ENCODE peak calls at places on chromosome 9, in nine cellular contexts. One of them, this sample, is unnamed.
A peak's percentile ranks its signal among the peaks of the same experiment; 100 is the strongest.

GRCh38 chr9:124329393-124329792 is 71.6 kb downstream of the NEK6 start:
- DNase-seq in ovary: no peak
- DNase-seq in upper lobe of right lung: no peak
- DNase-seq in pancreas: no peak
- DNase-seq in colonic mucosa: no peak
- DNase-seq in endodermal cell: no peak
- DNase-seq in vagina: no peak
- DNase-seq in psoas muscle: no peak
- DNase-seq in GM06990: no peak
- DNase-seq in this sample: no peak

GRCh38 chr9:116112236-116112635 is 41.4 kb upstream of the PAPPA start:
- DNase-seq in endodermal cell: no peak
- DNase-seq in colonic mucosa: no peak
- DNase-seq in vagina: no peak
- DNase-seq in GM06990: no peak
- DNase-seq in ovary: no peak
- DNase-seq in pancreas: no peak
- DNase-seq in psoas muscle: no peak
- DNase-seq in upper lobe of right lung: no peak
- DNase-seq in this sample: no peak

GRCh38 chr9:92159058-92159457 is 43.8 kb upstream of the SPTLC1 start:
- DNase-seq in colonic mucosa: no peak
- DNase-seq in vagina: no peak
- DNase-seq in upper lobe of right lung: no peak
- DNase-seq in ovary: no peak
- DNase-seq in psoas muscle: no peak
- DNase-seq in pancreas: no peak
- DNase-seq in GM06990: no peak
- DNase-seq in endodermal cell: no peak
- DNase-seq in this sample: no peak

GRCh38 chr9:125683486-125683885 is 23.5 kb downstream of the MAPKAP1 start:
- DNase-seq in upper lobe of right lung: no peak
- DNase-seq in colonic mucosa: no peak
- DNase-seq in GM06990: no peak
- DNase-seq in psoas muscle: no peak
- DNase-seq in ovary: no peak
- DNase-seq in pancreas: no peak
- DNase-seq in endodermal cell: no peak
- DNase-seq in vagina: no peak
- DNase-seq in this sample: no peak

GRCh38 chr9:127714020-127714835 is 1.2 kb downstream of the PTRH1 start:
- DNase-seq in vagina: no peak
- DNase-seq in GM06990: no peak
- DNase-seq in pancreas: no peak
- DNase-seq in psoas muscle: no peak
- DNase-seq in endodermal cell: no peak
- DNase-seq in colonic mucosa: no peak
- DNase-seq in ovary: no peak
- DNase-seq in upper lobe of right lung: no peak
- DNase-seq in this sample: no peak

GRCh38 chr9:20048985-20049384 is 260.1 kb upstream of the SLC24A2 start:
- DNase-seq in psoas muscle: no peak
- DNase-seq in colonic mucosa: no peak
- DNase-seq in endodermal cell: no peak
- DNase-seq in upper lobe of right lung: no peak
- DNase-seq in pancreas: no peak
- DNase-seq in GM06990: no peak
- DNase-seq in ovary: no peak
- DNase-seq in vagina: no peak
- DNase-seq in this sample: no peak

GRCh38 chr9:86099695-86100364 is 472 bp upstream of the GOLM1 start:
- DNase-seq in vagina: no peak
- DNase-seq in pancreas: peak; percentile 37
- DNase-seq in endodermal cell: peak; percentile 74
- DNase-seq in colonic mucosa: peak; percentile 80
- DNase-seq in ovary: peak; percentile 60
- DNase-seq in GM06990: no peak
- DNase-seq in psoas muscle: peak; percentile 26
- DNase-seq in upper lobe of right lung: no peak
- DNase-seq in this sample: peak; percentile 74

GRCh38 chr9:18720691-18721090 is 246.7 kb downstream of the ADAMTSL1 start:
- DNase-seq in pancreas: no peak
- DNase-seq in ovary: no peak
- DNase-seq in GM06990: no peak
- DNase-seq in vagina: no peak
- DNase-seq in upper lobe of right lung: no peak
- DNase-seq in endodermal cell: no peak
- DNase-seq in colonic mucosa: no peak
- DNase-seq in psoas muscle: no peak
- DNase-seq in this sample: no peak

GRCh38 chr9:26706223-26706622 is 186.4 kb downstream of the CAAP1 start:
- DNase-seq in upper lobe of right lung: no peak
- DNase-seq in GM06990: no peak
- DNase-seq in pancreas: no peak
- DNase-seq in vagina: no peak
- DNase-seq in colonic mucosa: no peak
- DNase-seq in psoas muscle: no peak
- DNase-seq in endodermal cell: no peak
- DNase-seq in ovary: no peak
- DNase-seq in this sample: no peak

GRCh38 chr9:104875897-104876296 is 52.1 kb downstream of the ABCA1 start:
- DNase-seq in GM06990: no peak
- DNase-seq in vagina: no peak
- DNase-seq in upper lobe of right lung: no peak
- DNase-seq in endodermal cell: no peak
- DNase-seq in ovary: no peak
- DNase-seq in psoas muscle: no peak
- DNase-seq in pancreas: no peak
- DNase-seq in colonic mucosa: no peak
- DNase-seq in this sample: no peak

GRCh38 chr9:104872959-104873850 is 54.8 kb downstream of the ABCA1 start:
- DNase-seq in GM06990: no peak
- DNase-seq in colonic mucosa: peak; percentile 32
- DNase-seq in psoas muscle: peak; percentile 56
- DNase-seq in vagina: no peak
- DNase-seq in endodermal cell: no peak
- DNase-seq in upper lobe of right lung: no peak
- DNase-seq in ovary: peak; percentile 60
- DNase-seq in pancreas: no peak
- DNase-seq in this sample: no peak

GRCh38 chr9:104875320-104875719 is 52.6 kb downstream of the ABCA1 start:
- DNase-seq in GM06990: no peak
- DNase-seq in vagina: no peak
- DNase-seq in psoas muscle: no peak
- DNase-seq in ovary: no peak
- DNase-seq in pancreas: no peak
- DNase-seq in upper lobe of right lung: no peak
- DNase-seq in colonic mucosa: no peak
- DNase-seq in endodermal cell: no peak
- DNase-seq in this sample: no peak

GRCh38 chr9:104879555-104880318 is 48.2 kb downstream of the ABCA1 start:
- DNase-seq in endodermal cell: no peak
- DNase-seq in psoas muscle: no peak
- DNase-seq in colonic mucosa: no peak
- DNase-seq in pancreas: no peak
- DNase-seq in ovary: no peak
- DNase-seq in upper lobe of right lung: no peak
- DNase-seq in GM06990: no peak
- DNase-seq in vagina: no peak
- DNase-seq in this sample: no peak

DNA sequence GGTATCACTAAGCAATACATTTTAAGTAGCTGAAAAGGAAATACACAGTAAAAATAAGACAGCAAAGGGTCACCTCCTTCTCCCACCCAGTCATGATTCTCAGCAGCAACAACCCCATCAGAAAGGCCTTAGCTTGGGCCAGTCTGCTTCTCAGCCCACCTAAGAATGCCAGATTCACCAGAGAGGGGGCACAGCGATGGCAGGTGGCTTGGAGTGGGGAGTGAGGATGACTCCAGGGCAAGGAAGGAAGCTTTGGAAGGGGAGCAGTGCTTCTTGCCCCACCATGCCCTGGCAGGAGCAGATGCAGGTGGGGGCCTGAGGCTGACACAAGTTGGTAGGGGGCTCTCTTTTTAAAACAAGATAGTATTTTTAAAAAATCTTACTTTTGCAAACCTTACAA is 51.4 kb downstream of the ABCA1 start:
- DNase-seq in upper lobe of right lung: no peak
- DNase-seq in psoas muscle: no peak
- DNase-seq in endodermal cell: no peak
- DNase-seq in colonic mucosa: no peak
- DNase-seq in GM06990: no peak
- DNase-seq in vagina: no peak
- DNase-seq in ovary: no peak
- DNase-seq in pancreas: no peak
- DNase-seq in this sample: no peak
- H3K36me3 ChIP-seq in upper lobe of right lung: peaks cover 9% of the 10 kb centered on the region
- H3K36me3 ChIP-seq in psoas muscle: peaks cover 2% of the 10 kb centered on the region
- H3K36me3 ChIP-seq in endodermal cell: peaks cover 90% of the 10 kb centered on the region
- H3K36me3 ChIP-seq in colonic mucosa: no peaks in the 10 kb centered on the region
- H3K36me3 ChIP-seq in GM06990: no peaks in the 10 kb centered on the region
- H3K36me3 ChIP-seq in vagina: peaks cover 11% of the 10 kb centered on the region
- H3K36me3 ChIP-seq in ovary: no peaks in the 10 kb centered on the region
- H3K36me3 ChIP-seq in pancreas: no peaks in the 10 kb centered on the region
- H3K36me3 ChIP-seq in this sample: no peaks in the 10 kb centered on the region

DNA sequence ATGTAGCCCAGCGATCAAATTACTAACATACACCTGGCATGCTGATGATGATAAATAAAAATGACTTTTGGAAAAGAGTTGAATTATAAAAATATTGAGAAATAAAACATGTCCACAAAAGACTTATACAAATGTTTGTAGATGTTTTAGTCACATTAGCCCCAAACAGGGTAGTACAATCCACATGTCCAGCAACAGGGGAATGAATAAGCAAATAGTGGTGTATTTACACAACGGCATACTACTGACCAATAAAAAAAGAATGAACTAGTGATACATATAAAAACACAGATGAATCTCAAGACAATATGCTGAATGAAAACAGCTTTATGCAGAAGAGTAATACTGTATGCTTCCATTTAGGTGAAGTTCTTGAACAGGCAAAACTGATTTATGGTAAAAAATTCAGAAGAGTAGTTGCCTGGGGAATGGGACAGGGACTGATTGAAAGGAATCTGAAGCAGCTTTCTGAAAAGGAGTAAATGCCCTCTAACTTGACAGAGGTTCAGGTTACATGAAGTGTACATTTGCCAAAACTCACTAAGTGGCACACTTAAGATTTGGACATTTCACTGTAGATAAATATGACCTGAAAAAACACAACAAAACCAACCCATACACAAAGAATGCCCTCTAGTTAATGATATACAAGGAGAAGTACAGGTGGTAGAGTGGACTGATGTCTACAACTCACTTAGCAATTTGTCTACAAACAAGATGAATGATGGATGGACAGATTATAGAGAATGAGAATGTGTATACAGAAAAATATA is 35.4 kb downstream of the ACTL7A start:
- DNase-seq in endodermal cell: no peak
- DNase-seq in psoas muscle: no peak
- DNase-seq in GM06990: no peak
- DNase-seq in colonic mucosa: no peak
- DNase-seq in upper lobe of right lung: no peak
- DNase-seq in vagina: no peak
- DNase-seq in ovary: no peak
- DNase-seq in pancreas: no peak
- DNase-seq in this sample: no peak
- H3K36me3 ChIP-seq in endodermal cell: peaks cover 91% of the 10 kb centered on the region
- H3K36me3 ChIP-seq in psoas muscle: peaks cover 18% of the 10 kb centered on the region
- H3K36me3 ChIP-seq in GM06990: peaks cover 9% of the 10 kb centered on the region
- H3K36me3 ChIP-seq in colonic mucosa: peaks cover 7% of the 10 kb centered on the region
- H3K36me3 ChIP-seq in upper lobe of right lung: peaks cover 96% of the 10 kb centered on the region
- H3K36me3 ChIP-seq in vagina: peaks cover 74% of the 10 kb centered on the region
- H3K36me3 ChIP-seq in ovary: no peaks in the 10 kb centered on the region
- H3K36me3 ChIP-seq in pancreas: no peaks in the 10 kb centered on the region
- H3K36me3 ChIP-seq in this sample: no peaks in the 10 kb centered on the region

DNA sequence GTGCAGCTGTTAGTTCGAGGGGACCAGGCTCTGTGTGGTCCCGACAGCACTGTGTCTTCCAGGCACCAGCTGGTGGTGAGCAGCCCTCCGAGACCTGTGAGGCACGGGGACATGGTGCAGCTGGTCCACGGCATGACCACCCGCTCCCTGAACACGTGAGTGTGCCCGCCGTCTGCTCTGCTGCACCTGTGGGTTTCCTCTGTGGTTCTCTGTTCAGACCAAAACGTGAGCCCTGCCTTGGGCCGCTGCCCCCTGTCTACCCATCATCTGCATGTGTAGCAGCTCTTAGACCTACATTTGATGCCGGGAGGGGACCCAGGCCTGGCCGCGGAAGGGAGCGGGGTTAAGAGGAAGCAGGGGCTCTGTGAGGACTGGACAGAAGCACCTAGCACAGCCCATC is 10.5 kb downstream of the POMT1 start:
- DNase-seq in vagina: no peak
- DNase-seq in GM06990: no peak
- DNase-seq in ovary: no peak
- DNase-seq in psoas muscle: no peak
- DNase-seq in colonic mucosa: no peak
- DNase-seq in pancreas: no peak
- DNase-seq in upper lobe of right lung: no peak
- DNase-seq in endodermal cell: no peak
- DNase-seq in this sample: no peak
- H3K36me3 ChIP-seq in vagina: peaks cover 76% of the 10 kb centered on the region
- H3K36me3 ChIP-seq in GM06990: peaks cover 18% of the 10 kb centered on the region
- H3K36me3 ChIP-seq in ovary: no peaks in the 10 kb centered on the region
- H3K36me3 ChIP-seq in psoas muscle: peaks cover 5% of the 10 kb centered on the region
- H3K36me3 ChIP-seq in colonic mucosa: peaks cover 12% of the 10 kb centered on the region
- H3K36me3 ChIP-seq in pancreas: peaks cover 1% of the 10 kb centered on the region
- H3K36me3 ChIP-seq in upper lobe of right lung: peaks cover 69% of the 10 kb centered on the region
- H3K36me3 ChIP-seq in endodermal cell: peaks cover 88% of the 10 kb centered on the region
- H3K36me3 ChIP-seq in this sample: no peaks in the 10 kb centered on the region

DNA sequence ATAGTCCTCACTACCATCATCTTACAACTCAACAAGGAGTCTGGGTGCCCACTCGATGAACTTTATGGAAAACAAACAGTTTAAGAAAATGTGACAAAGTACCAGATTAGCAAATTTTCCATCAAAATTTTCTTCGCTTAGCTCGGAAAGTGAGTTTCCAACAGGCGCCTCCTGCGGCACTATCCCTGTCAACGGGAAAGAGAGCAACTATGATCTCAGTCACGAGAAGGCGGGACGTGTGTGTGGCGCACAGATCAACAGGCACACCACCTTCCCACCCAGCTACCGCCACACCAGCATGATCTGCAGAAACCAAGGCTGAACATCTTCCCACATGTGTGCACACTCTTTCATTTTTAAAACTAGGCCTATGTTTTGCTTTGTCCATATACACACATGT is 13.7 kb upstream of the INPP5E start:
- DNase-seq in GM06990: no peak
- DNase-seq in ovary: no peak
- DNase-seq in colonic mucosa: no peak
- DNase-seq in pancreas: no peak
- DNase-seq in vagina: no peak
- DNase-seq in endodermal cell: no peak
- DNase-seq in upper lobe of right lung: no peak
- DNase-seq in psoas muscle: no peak
- DNase-seq in this sample: no peak
- H3K36me3 ChIP-seq in GM06990: peaks cover 43% of the 10 kb centered on the region
- H3K36me3 ChIP-seq in ovary: no peaks in the 10 kb centered on the region
- H3K36me3 ChIP-seq in colonic mucosa: peaks cover 52% of the 10 kb centered on the region
- H3K36me3 ChIP-seq in pancreas: no peaks in the 10 kb centered on the region
- H3K36me3 ChIP-seq in vagina: peaks cover 83% of the 10 kb centered on the region
- H3K36me3 ChIP-seq in endodermal cell: peaks cover 85% of the 10 kb centered on the region
- H3K36me3 ChIP-seq in upper lobe of right lung: peaks cover 94% of the 10 kb centered on the region
- H3K36me3 ChIP-seq in psoas muscle: peaks cover 13% of the 10 kb centered on the region
- H3K36me3 ChIP-seq in this sample: peaks cover 8% of the 10 kb centered on the region

GRCh38 chr9:72145093-72145492 is 4.1 kb upstream of the GDA start:
- DNase-seq in psoas muscle: no peak
- DNase-seq in colonic mucosa: no peak
- DNase-seq in ovary: no peak
- DNase-seq in vagina: no peak
- DNase-seq in pancreas: no peak
- DNase-seq in GM06990: no peak
- DNase-seq in endodermal cell: no peak
- DNase-seq in upper lobe of right lung: no peak
- DNase-seq in this sample: no peak
- H3K36me3 ChIP-seq in psoas muscle: no peaks in the 10 kb centered on the region
- H3K36me3 ChIP-seq in colonic mucosa: no peaks in the 10 kb centered on the region
- H3K36me3 ChIP-seq in ovary: no peaks in the 10 kb centered on the region
- H3K36me3 ChIP-seq in vagina: no peaks in the 10 kb centered on the region
- H3K36me3 ChIP-seq in pancreas: no peaks in the 10 kb centered on the region
- H3K36me3 ChIP-seq in GM06990: no peaks in the 10 kb centered on the region
- H3K36me3 ChIP-seq in endodermal cell: no peaks in the 10 kb centered on the region
- H3K36me3 ChIP-seq in upper lobe of right lung: no peaks in the 10 kb centered on the region
- H3K36me3 ChIP-seq in this sample: no peaks in the 10 kb centered on the region